ENCODE peak calls at places on chromosome 6, in nine cellular contexts. O is fibroblast of the aortic adventitia, D is ascending aorta, Z is lower leg skin, B is B cell, Y is psoas muscle, W is lower lobe of right lung, C is glutamatergic neuron, E is mesothelial cell of epicardium. R is an unnamed sample.

GRCh38 chr6:96611342-96611964 is 48.5 kb downstream of the FHL5 start:
- DNase-seq in B (peak; percentile 21), Y (no peak), Z (no peak), C (no peak), D (no peak), E (no peak), O (no peak), W (no peak), R (no peak)

GRCh38 chr6:96626749-96627353 is 63.9 kb downstream of the FHL5 start:
- DNase-seq in C (no peak), B (no peak), D (no peak), W (no peak), O (peak; percentile 54), E (no peak), Y (no peak), Z (no peak), R (peak; percentile 23)

GRCh38 chr6:7124631-7125030 is 16.9 kb downstream of the RREB1 start:
- DNase-seq in W (no peak), D (no peak), Z (no peak), O (no peak), C (no peak), B (no peak), E (no peak), Y (no peak), R (no peak)

GRCh38 chr6:73028124-73028766 is 197.1 kb downstream of the KHDC1L start:
- DNase-seq in Z (no peak), B (no peak), C (no peak), O (no peak), Y (no peak), W (no peak), D (no peak), E (no peak), R (no peak)

GRCh38 chr6:88177961-88178464 is 11.9 kb upstream of the CNR1 start:
- DNase-seq in Y (no peak), C (no peak), O (no peak), Z (no peak), W (no peak), E (no peak), B (peak; percentile 36), D (no peak), R (no peak)

GRCh38 chr6:142195862-142196536 is 48.9 kb downstream of the VTA1 start:
- DNase-seq in C (no peak), O (peak; percentile 4), D (no peak), B (no peak), W (no peak), Z (no peak), E (no peak), Y (no peak), R (no peak)

GRCh38 chr6:165988306-165988756 is 179.3 kb downstream of the TBXT start:
- DNase-seq in O (no peak), Y (peak; percentile 54), C (peak; percentile 72), B (no peak), E (no peak), D (no peak), Z (no peak), W (no peak), R (no peak)

GRCh38 chr6:23262864-23263263 is 693.5 kb downstream of the HDGFL1 start:
- DNase-seq in E (no peak), Y (no peak), B (no peak), O (no peak), C (no peak), D (no peak), W (no peak), Z (no peak), R (no peak)

GRCh38 chr6:49513153-49513989 is 13.6 kb downstream of the GLYATL3 start:
- DNase-seq in O (no peak), W (no peak), E (no peak), Z (no peak), B (no peak), Y (no peak), C (no peak), D (no peak), R (no peak)

GRCh38 chr6:36443951-36444428 is 1.2 kb downstream of the KCTD20 start:
- DNase-seq in Z (no peak), E (no peak), B (peak; percentile 10), W (no peak), Y (no peak), O (peak; percentile 41), C (no peak), D (no peak), R (no peak)

GRCh38 chr6:134676307-134677281 is 273.3 kb downstream of the ALDH8A1 start:
- DNase-seq in W (no peak), O (no peak), E (no peak), Y (no peak), Z (no peak), C (no peak), D (no peak), B (no peak), R (peak; percentile 98)

GRCh38 chr6:163956571-163957407 is 542.3 kb downstream of the QKI start:
- DNase-seq in W (peak; percentile 80), Y (peak; percentile 91), E (no peak), Z (peak; percentile 82), O (peak; percentile 64), C (peak; percentile 84), D (peak; percentile 84), B (peak; percentile 73), R (peak; percentile 59)

GRCh38 chr6:134299236-134299635 is 18.7 kb downstream of the SGK1 start:
- DNase-seq in Z (no peak), B (no peak), O (peak; percentile 95), Y (no peak), D (no peak), W (no peak), E (no peak), C (no peak), R (peak; percentile 72)

GRCh38 chr6:137493218-137494038 is 766 bp downstream of the OLIG3 start:
- DNase-seq in E (no peak), Y (peak; percentile 65), B (peak; percentile 43), C (peak; percentile 77), Z (no peak), O (no peak), W (peak; percentile 55), D (no peak), R (no peak)

GRCh38 chr6:107561325-107561724 is 71.4 kb downstream of the SOBP start:
- DNase-seq in B (no peak), E (no peak), O (peak; percentile 41), Y (peak; percentile 67), D (peak; percentile 70), C (no peak), Z (no peak), W (no peak), R (no peak)

GRCh38 chr6:21441386-21441785 is 152.2 kb upstream of the SOX4 start:
- DNase-seq in W (no peak), Y (no peak), C (no peak), Z (no peak), E (no peak), D (no peak), O (no peak), B (no peak), R (no peak)

GRCh38 chr6:101534821-101535220 is 141.3 kb downstream of the GRIK2 start:
- DNase-seq in D (no peak), B (no peak), E (no peak), W (no peak), C (no peak), Z (no peak), Y (no peak), O (peak; percentile 50), R (no peak)

GRCh38 chr6:49205526-49205925 is 257.5 kb downstream of the MMUT start:
- DNase-seq in W (no peak), O (no peak), D (no peak), B (no peak), E (no peak), C (no peak), Y (no peak), Z (no peak), R (no peak)

GRCh38 chr6:25472314-25472713 is 179.7 kb upstream of the SCGN start:
- DNase-seq in E (no peak), B (no peak), W (no peak), Y (no peak), Z (no peak), O (no peak), C (no peak), D (no peak), R (no peak)

GRCh38 chr6:160197662-160198061 is 61.0 kb downstream of the SLC22A2 start:
- DNase-seq in B (no peak), Z (no peak), W (no peak), E (no peak), Y (no peak), C (no peak), D (no peak), O (no peak), R (no peak)

GRCh38 chr6:52373294-52373693 is 11.3 kb downstream of the PAQR8 start:
- DNase-seq in C (no peak), E (no peak), B (no peak), Z (no peak), W (no peak), O (no peak), Y (no peak), D (no peak), R (no peak)
- TF ChIP-seq CTCF in C (no peak), E (no peak), B (no peak), Z (no peak), W (no peak), O (no peak), Y (no peak), D (no peak), R (no peak)

DNA sequence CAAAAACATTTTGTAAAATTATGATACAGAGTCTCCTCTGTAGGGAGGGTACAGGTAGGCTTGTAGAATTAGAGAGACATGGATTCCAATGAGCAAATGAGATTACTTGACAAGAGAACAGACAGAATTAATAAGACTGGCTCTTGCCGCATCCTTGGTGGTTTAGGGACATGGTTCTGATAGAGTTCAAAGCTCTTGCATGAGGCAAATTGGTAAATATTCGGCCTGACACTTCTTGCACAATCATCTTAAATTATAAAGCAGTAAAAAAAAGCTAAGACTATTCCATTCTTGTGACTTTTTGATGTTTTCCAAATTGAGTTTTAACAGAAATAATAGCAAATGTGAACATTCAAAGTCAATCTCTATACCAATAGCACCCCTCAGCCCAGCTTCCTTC is 14.9 kb upstream of the KLHL31 start:
- DNase-seq in C (no peak), Y (no peak), O (no peak), E (no peak), W (no peak), D (no peak), Z (no peak), B (no peak), R (no peak)
- TF ChIP-seq CTCF in C (no peak), Y (no peak), O (no peak), E (no peak), W (no peak), D (no peak), Z (no peak), B (no peak), R (no peak)

DNA sequence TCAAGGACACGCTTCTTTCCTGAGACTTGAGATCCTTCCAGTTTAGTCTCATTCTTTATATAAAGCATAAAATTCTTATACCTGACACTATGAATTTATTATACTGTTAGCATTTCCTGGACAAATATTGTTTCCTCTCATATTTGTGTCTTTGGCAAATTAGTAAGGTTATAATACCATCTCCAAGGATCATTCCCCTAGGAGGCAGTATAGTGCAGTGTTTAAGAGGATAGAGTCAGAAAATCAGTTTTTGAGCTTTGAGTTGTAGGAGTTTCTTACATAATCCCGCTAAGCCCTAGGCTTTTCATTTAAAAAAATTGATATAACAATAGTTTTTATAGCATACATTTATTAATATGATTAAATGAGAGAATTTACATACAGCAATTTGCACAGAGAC is 510.8 kb downstream of the TENT5A start:
- DNase-seq in B (no peak), E (no peak), W (no peak), D (no peak), C (no peak), Y (no peak), O (peak; percentile 78), Z (no peak), R (peak; percentile 20)
- TF ChIP-seq CTCF in B (no peak), E (no peak), W (peak; percentile 30), D (peak; percentile 16), C (peak; percentile 17), Y (peak; percentile 25), O (peak; percentile 56), Z (no peak), R (no peak)

GRCh38 chr6:157020398-157021266 is 243.5 kb downstream of the ARID1B start:
- DNase-seq in W (no peak), Y (no peak), C (peak; percentile 62), E (no peak), O (peak; percentile 65), D (peak; percentile 77), B (peak; percentile 72), Z (no peak), R (no peak)
- TF ChIP-seq CTCF in W (no peak), Y (no peak), C (no peak), E (no peak), O (no peak), D (no peak), B (no peak), Z (no peak), R (no peak)